ENCODE peak calls at places on chromosomes 1 and 21, in seven cellular contexts. E is mesothelial cell of epicardium, R is transverse colon, Y is GM20000, W is coronary artery, A is uterus, Q is PC-3. F is an unnamed sample.

GRCh38 chr1:107467286-107467685 is 326.4 kb downstream of the NTNG1 start:
- DNase-seq in E (no peak), R (no peak), Y (no peak), W (no peak), A (no peak), Q (no peak), F (no peak)

GRCh38 chr1:4000811-4001251 is 100.8 kb upstream of the C1orf174 start:
- DNase-seq in E (no peak), R (no peak), Y (no peak), W (no peak), A (no peak), Q (no peak), F (no peak)

GRCh38 chr1:247440001-247440620 is 17.8 kb downstream of the OR2B11 start:
- DNase-seq in E (no peak), R (no peak), Y (peak), W (peak), A (no peak), Q (no peak), F (no peak)

GRCh38 chr1:56780128-56780750 is 39.0 kb downstream of the FYB2 start:
- DNase-seq in E (no peak), R (no peak), Y (no peak), W (no peak), A (no peak), Q (no peak), F (no peak)

GRCh38 chr1:107124705-107125104 is 16.1 kb upstream of the NTNG1 start:
- DNase-seq in E (no peak), R (no peak), Y (no peak), W (no peak), A (no peak), Q (no peak), F (no peak)

GRCh38 chr1:116537439-116537838 is 33.4 kb downstream of the CD58 start:
- DNase-seq in E (no peak), R (no peak), Y (no peak), W (no peak), A (no peak), Q (peak), F (peak)

GRCh38 chr1:237041795-237042466 is at the start of gene RYR2:
- DNase-seq in E (peak), R (no peak), Y (peak), W (no peak), A (no peak), Q (no peak), F (no peak)

GRCh38 chr1:78864175-78864574 is 142.4 kb downstream of the ADGRL4 start:
- DNase-seq in E (no peak), R (no peak), Y (no peak), W (no peak), A (no peak), Q (no peak), F (no peak)

GRCh38 chr1:96060621-96061020 is 661.0 kb upstream of the PTBP2 start:
- DNase-seq in E (no peak), R (no peak), Y (no peak), W (no peak), A (no peak), Q (no peak), F (no peak)

GRCh38 chr1:180530501-180530900 is 28.1 kb upstream of the ACBD6 start:
- DNase-seq in E (no peak), R (peak), Y (no peak), W (no peak), A (peak), Q (peak), F (peak)

GRCh38 chr1:79472067-79472656 is 465.6 kb upstream of the ADGRL4 start:
- DNase-seq in E (no peak), R (no peak), Y (peak), W (no peak), A (no peak), Q (no peak), F (no peak)

GRCh38 chr1:205563927-205564441 is 59.5 kb downstream of the CDK18 start:
- DNase-seq in E (no peak), R (peak), Y (no peak), W (no peak), A (no peak), Q (peak), F (peak)

GRCh38 chr1:1206376-1207253 is at the start of gene TNFRSF18:
- DNase-seq in E (peak), R (peak), Y (peak), W (no peak), A (no peak), Q (peak), F (no peak)

GRCh38 chr1:17668638-17669175 is 86.4 kb upstream of the ACTL8 start:
- DNase-seq in E (no peak), R (no peak), Y (no peak), W (no peak), A (no peak), Q (no peak), F (no peak)

GRCh38 chr1:115073298-115074087 is 15.8 kb downstream of the TSPAN2 start:
- DNase-seq in E (no peak), R (no peak), Y (no peak), W (no peak), A (no peak), Q (no peak), F (no peak)

DNA sequence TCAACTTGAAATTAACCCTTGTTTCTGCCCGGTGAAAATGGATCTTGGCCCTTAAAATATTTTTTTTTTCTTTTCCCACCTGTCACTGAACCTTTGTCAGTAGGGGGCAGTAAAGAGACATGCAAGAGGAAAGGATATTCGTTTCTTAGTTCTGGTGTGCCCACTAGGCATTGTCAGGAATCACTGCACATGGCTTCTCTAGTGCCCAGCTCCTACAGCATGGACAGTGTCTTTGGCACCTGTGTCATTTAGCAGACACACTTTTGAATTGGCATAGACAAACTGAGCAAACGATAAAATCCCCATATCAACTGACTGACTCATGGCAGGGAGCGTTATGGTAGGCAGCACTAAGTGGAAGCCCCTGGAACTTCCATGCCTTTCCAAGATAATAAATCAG is 1048.1 kb downstream of the BRINP3 start:
- DNase-seq in E (no peak), R (no peak), Y (peak), W (no peak), A (no peak), Q (peak), F (peak)
- TF ChIP-seq CTCF in E (peak), R (peak), Y (peak), W (no peak), A (no peak), Q (peak), F (peak)

GRCh38 chr1:166796620-166797236 is 42.5 kb upstream of the POGK start:
- DNase-seq in E (no peak), R (no peak), Y (no peak), W (no peak), A (no peak), Q (no peak), F (no peak)
- TF ChIP-seq CTCF in E (no peak), R (no peak), Y (no peak), W (no peak), A (no peak), Q (no peak), F (no peak)

GRCh38 chr1:29390075-29390474 is 153.8 kb downstream of the PTPRU start:
- DNase-seq in E (no peak), R (no peak), Y (no peak), W (no peak), A (no peak), Q (no peak), F (no peak)
- TF ChIP-seq CTCF in E (no peak), R (no peak), Y (no peak), W (no peak), A (no peak), Q (no peak), F (no peak)

DNA sequence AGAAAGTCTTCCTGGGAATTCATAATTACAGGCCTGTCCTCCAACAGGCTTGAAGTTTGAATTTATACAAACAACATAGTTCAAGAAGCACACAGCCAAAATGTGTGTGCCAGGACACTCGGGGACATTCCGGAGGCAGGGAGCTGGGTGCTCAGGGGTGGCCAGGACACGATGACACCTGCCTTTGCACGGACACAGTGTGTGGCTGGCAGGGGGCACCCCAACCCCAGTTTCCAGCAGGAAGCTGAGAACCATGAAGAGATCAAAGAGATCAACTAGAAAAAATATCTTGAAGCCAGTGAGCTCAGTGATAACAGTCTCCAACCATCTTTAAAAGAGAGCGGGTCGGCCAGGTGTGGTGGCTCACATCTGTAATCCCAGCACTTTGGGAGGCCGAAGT is 32.5 kb upstream of the TRAPPC10 start:
- DNase-seq in E (no peak), R (no peak), Y (no peak), W (no peak), A (no peak), Q (no peak), F (no peak)
- TF ChIP-seq CTCF in E (no peak), R (no peak), Y (no peak), W (no peak), A (no peak), Q (peak), F (no peak)

DNA sequence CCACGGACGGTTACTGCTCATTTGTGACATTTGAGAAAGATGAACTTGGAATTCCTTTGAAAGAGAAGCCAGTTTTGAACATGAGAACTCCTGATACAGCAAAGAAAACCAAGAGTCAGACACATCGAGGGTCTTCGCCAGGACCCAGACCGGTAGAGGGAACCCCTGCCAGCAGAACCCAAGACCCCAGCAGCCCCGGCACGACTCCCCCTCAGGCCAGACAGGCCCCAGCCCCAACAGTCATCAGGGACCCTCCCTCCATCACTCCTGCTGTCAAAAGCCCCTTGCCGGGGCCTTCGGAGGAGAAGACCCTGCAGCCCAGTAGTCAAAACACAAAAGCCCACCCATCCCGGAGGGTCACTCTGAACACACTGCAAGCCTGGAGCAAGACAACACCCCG is 27.7 kb downstream of the CHAF1B start:
- DNase-seq in E (no peak), R (no peak), Y (no peak), W (no peak), A (no peak), Q (no peak), F (no peak)
- TF ChIP-seq CTCF in E (no peak), R (no peak), Y (no peak), W (no peak), A (no peak), Q (no peak), F (no peak)

DNA sequence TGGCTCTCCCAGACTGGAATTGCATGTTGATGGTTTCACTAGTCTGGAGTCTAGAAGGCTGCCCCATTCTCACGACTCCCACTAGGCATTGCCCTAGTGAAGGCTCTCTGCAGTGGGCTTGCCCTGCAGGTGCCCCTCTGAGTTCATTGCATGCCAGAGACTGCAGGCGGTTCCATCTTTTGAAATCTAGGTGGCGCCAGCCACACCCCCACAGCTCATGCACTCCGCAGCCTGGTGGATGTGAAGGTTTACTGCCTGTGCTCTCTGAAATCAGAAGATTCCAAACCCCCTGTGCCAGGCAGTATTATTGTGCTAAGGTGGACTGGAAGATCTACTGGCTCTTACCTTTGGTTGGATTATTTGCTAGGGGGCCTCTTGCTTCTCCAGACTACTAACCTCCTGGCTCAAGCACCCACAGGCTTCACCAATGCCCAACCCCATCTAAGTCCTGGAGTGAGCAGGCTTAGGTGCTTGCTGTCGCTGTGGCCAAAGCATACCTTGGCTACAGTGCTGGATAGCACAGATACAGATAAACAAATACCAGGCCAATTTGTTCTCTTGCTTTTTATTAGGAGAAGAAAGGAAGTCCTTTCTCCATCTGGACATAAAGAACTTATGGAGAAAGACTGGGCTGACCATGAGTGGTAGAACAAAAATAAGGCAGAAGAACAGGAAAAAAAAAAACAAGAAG is 83.5 kb upstream of the SIM2 start:
- DNase-seq in E (no peak), R (no peak), Y (no peak), W (no peak), A (no peak), Q (peak), F (no peak)
- TF ChIP-seq CTCF in E (no peak), R (no peak), Y (no peak), W (no peak), A (no peak), Q (peak), F (no peak)

GRCh38 chr1:18793164-18793563 is 66.3 kb downstream of the TAS1R2 start:
- DNase-seq in E (no peak), R (no peak), Y (no peak), W (no peak), A (no peak), Q (no peak), F (no peak)

GRCh38 chr1:18794066-18794465 is 65.4 kb downstream of the TAS1R2 start:
- DNase-seq in E (no peak), R (no peak), Y (no peak), W (no peak), A (no peak), Q (no peak), F (no peak)

GRCh38 chr1:18792747-18793146 is 66.7 kb downstream of the TAS1R2 start:
- DNase-seq in E (no peak), R (no peak), Y (no peak), W (no peak), A (no peak), Q (no peak), F (no peak)

GRCh38 chr1:18795002-18795689 is 64.3 kb downstream of the TAS1R2 start:
- DNase-seq in E (no peak), R (no peak), Y (no peak), W (no peak), A (no peak), Q (no peak), F (no peak)

DNA sequence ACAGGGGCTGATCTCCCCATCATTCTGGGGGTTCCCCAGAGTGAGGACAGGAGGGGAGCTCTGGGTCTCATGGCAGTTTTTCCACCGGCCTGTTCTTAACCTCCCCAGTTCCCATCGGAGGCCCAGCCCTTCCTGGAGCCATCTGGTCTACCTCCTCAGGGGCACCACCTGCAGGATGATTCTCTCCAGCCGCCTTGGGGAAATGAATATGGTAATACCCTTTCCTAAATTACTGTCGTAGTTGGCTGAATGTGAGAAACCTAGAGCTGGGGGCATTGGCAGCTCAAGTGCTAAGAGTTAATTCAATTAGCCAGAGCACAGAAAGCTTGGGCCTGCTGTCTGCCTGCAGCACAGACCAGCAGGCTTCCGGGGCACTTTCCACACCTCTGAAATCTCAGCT is 64.9 kb downstream of the TAS1R2 start:
- DNase-seq in E (no peak), R (no peak), Y (no peak), W (no peak), A (no peak), Q (peak), F (peak)
- TF ChIP-seq CTCF in E (no peak), R (no peak), Y (no peak), W (no peak), A (no peak), Q (peak), F (no peak)

F was measured in MCF 10A.